ENCODE peak calls at places on chromosomes 2 and 18, in four cellular contexts. One of them, this sample, is unnamed.

GRCh38 chr2:195477248-195477995 is 179.6 kb upstream of the SLC39A10 start:
- DNase-seq in foreskin fibroblast: peak; percentile 43
- DNase-seq in PC-3: peak; percentile 70
- DNase-seq in B cell: no peak
- DNase-seq in this sample: no peak

GRCh38 chr2:199704358-199705238 is 146.4 kb downstream of the FTCDNL1 start:
- DNase-seq in foreskin fibroblast: no peak
- DNase-seq in PC-3: peak; percentile 74
- DNase-seq in B cell: peak; percentile 35
- DNase-seq in this sample: peak; percentile 38

GRCh38 chr2:231189571-231190495 is 8.6 kb upstream of the ARMC9 start:
- DNase-seq in B cell: no peak
- DNase-seq in PC-3: no peak
- DNase-seq in foreskin fibroblast: peak; percentile 59
- DNase-seq in this sample: no peak

GRCh38 chr2:150997702-150998480 is 263.8 kb downstream of the RBM43 start:
- DNase-seq in foreskin fibroblast: peak; percentile 70
- DNase-seq in PC-3: no peak
- DNase-seq in B cell: no peak
- DNase-seq in this sample: no peak

GRCh38 chr2:168494190-168494711 is 38.2 kb downstream of the CERS6 start:
- DNase-seq in PC-3: peak; percentile 25
- DNase-seq in foreskin fibroblast: no peak
- DNase-seq in B cell: no peak
- DNase-seq in this sample: peak; percentile 33

GRCh38 chr2:84959045-84959493 is 11.9 kb upstream of the KCMF1 start:
- DNase-seq in B cell: no peak
- DNase-seq in PC-3: peak; percentile 81
- DNase-seq in foreskin fibroblast: peak; percentile 65
- DNase-seq in this sample: no peak

GRCh38 chr2:55883339-55883738 is 40.2 kb downstream of the EFEMP1 start:
- DNase-seq in PC-3: no peak
- DNase-seq in B cell: no peak
- DNase-seq in foreskin fibroblast: peak; percentile 71
- DNase-seq in this sample: no peak

GRCh38 chr18:44851806-44852205 is 171.1 kb downstream of the SETBP1 start:
- DNase-seq in foreskin fibroblast: no peak
- DNase-seq in PC-3: no peak
- DNase-seq in B cell: no peak
- DNase-seq in this sample: no peak

GRCh38 chr2:111157798-111158197 is 37.1 kb downstream of the BCL2L11 start:
- DNase-seq in PC-3: no peak
- DNase-seq in foreskin fibroblast: no peak
- DNase-seq in B cell: peak; percentile 67
- DNase-seq in this sample: peak; percentile 10

GRCh38 chr2:111157071-111157661 is 36.5 kb downstream of the BCL2L11 start:
- DNase-seq in PC-3: no peak
- DNase-seq in foreskin fibroblast: no peak
- DNase-seq in B cell: peak; percentile 65
- DNase-seq in this sample: no peak

GRCh38 chr2:111155610-111156009 is 34.9 kb downstream of the BCL2L11 start:
- DNase-seq in foreskin fibroblast: no peak
- DNase-seq in PC-3: no peak
- DNase-seq in B cell: no peak
- DNase-seq in this sample: no peak

GRCh38 chr2:111156529-111156928 is 35.8 kb downstream of the BCL2L11 start:
- DNase-seq in B cell: no peak
- DNase-seq in foreskin fibroblast: no peak
- DNase-seq in PC-3: no peak
- DNase-seq in this sample: peak; percentile 14

GRCh38 chr2:111154758-111155157 is 34.0 kb downstream of the BCL2L11 start:
- DNase-seq in foreskin fibroblast: no peak
- DNase-seq in B cell: no peak
- DNase-seq in PC-3: no peak
- DNase-seq in this sample: no peak
- TF ChIP-seq CTCF in foreskin fibroblast: no peak
- TF ChIP-seq CTCF in B cell: no peak
- TF ChIP-seq CTCF in PC-3: no peak
- TF ChIP-seq CTCF in this sample: no peak

DNA sequence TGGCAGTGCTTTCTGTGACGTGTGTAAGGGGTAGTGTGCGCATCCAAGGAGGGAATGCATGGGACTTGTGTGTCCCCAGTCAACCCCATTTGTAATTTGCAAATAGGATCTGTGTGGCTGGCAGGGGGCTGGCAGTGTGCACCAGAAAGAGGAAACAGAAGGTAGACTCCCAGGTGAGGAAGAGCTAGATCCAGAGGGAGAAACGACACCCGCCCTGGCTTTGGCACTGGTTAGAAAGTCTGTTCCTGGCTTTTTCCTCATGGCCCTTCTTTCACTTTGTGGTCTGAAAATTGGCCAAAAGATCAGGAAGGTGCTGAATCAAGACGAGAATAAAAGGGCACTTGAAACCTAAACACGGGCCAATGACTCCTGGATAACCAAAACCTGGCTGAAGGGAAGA is 33.3 kb downstream of the PRKCE start:
- DNase-seq in B cell: no peak
- DNase-seq in foreskin fibroblast: no peak
- DNase-seq in PC-3: no peak
- DNase-seq in this sample: no peak
- TF ChIP-seq CTCF in B cell: no peak
- TF ChIP-seq CTCF in foreskin fibroblast: no peak
- TF ChIP-seq CTCF in PC-3: no peak
- TF ChIP-seq CTCF in this sample: no peak

GRCh38 chr2:240914645-240915525 is 8.7 kb downstream of the CROCC2 start:
- DNase-seq in B cell: no peak
- DNase-seq in foreskin fibroblast: no peak
- DNase-seq in PC-3: no peak
- DNase-seq in this sample: no peak
- TF ChIP-seq CTCF in B cell: peak; percentile 52
- TF ChIP-seq CTCF in foreskin fibroblast: no peak
- TF ChIP-seq CTCF in PC-3: peak; percentile 33
- TF ChIP-seq CTCF in this sample: peak; percentile 59

GRCh38 chr2:21103274-21103891 is 20.4 kb upstream of the TDRD15 start:
- DNase-seq in PC-3: no peak
- DNase-seq in foreskin fibroblast: no peak
- DNase-seq in B cell: no peak
- DNase-seq in this sample: no peak
- TF ChIP-seq CTCF in PC-3: no peak
- TF ChIP-seq CTCF in foreskin fibroblast: no peak
- TF ChIP-seq CTCF in B cell: no peak
- TF ChIP-seq CTCF in this sample: no peak

GRCh38 chr2:45307147-45307546 is 297.9 kb upstream of the SIX2 start:
- DNase-seq in B cell: no peak
- DNase-seq in foreskin fibroblast: no peak
- DNase-seq in PC-3: no peak
- DNase-seq in this sample: no peak
- TF ChIP-seq CTCF in B cell: no peak
- TF ChIP-seq CTCF in foreskin fibroblast: no peak
- TF ChIP-seq CTCF in PC-3: no peak
- TF ChIP-seq CTCF in this sample: no peak

DNA sequence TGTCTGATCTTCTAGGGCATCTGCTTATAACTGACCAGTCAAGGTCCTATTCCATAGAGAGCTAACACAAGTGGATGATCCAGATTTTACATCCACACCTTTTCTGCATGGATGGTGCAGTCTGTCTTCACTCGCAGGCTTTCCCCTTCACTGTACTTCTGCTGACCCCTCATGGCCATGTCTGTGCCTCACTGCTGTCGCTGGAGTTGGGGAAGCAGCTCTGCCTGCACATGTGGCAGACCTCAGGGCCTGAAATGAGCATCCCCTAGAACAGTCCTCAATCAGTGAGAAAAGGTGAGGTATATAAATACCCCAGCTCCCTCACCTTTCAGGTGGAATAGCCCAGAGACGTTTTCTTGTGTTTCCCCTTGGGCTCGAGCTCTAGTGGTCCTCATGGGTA is 233.8 kb downstream of the ANKRD36B start:
- DNase-seq in B cell: peak; percentile 19
- DNase-seq in PC-3: peak; percentile 14
- DNase-seq in foreskin fibroblast: no peak
- DNase-seq in this sample: no peak
- TF ChIP-seq CTCF in B cell: no peak
- TF ChIP-seq CTCF in PC-3: peak; percentile 15
- TF ChIP-seq CTCF in foreskin fibroblast: no peak
- TF ChIP-seq CTCF in this sample: no peak